ENCODE peak calls at places on chromosomes 13 and 19, in eight cellular contexts. R, U, A, X, O, C, H and V are unnamed samples.

GRCh38 chr19:38175422-38175821 is 48.6 kb downstream of the DPF1 start:
- DNase-seq in X (no peak), H (no peak), C (no peak), O (no peak), U (no peak), A (no peak), R (no peak), V (no peak)

GRCh38 chr19:14112809-14113385 is 4.7 kb downstream of the PRKACA start:
- DNase-seq in C (no peak), U (no peak), A (no peak), H (peak), X (peak), R (peak), O (no peak), V (no peak)

GRCh38 chr19:2282062-2282861 is at the start of gene PEAK3:
- DNase-seq in X (peak), U (no peak), H (peak), O (no peak), R (peak), C (no peak), A (peak), V (no peak)

GRCh38 chr19:17184381-17184841 is 30.7 kb upstream of the USE1 start:
- DNase-seq in X (no peak), O (no peak), R (no peak), A (no peak), H (no peak), C (no peak), U (no peak), V (no peak)

GRCh38 chr13:66887088-66887487 is 343.0 kb downstream of the PCDH9 start:
- DNase-seq in O (no peak), H (no peak), A (no peak), R (no peak), X (no peak), C (no peak), U (no peak), V (peak)

GRCh38 chr19:50204811-50205675 is 1.6 kb downstream of the MYH14 start:
- DNase-seq in H (peak), A (no peak), X (no peak), R (no peak), C (no peak), O (no peak), U (peak), V (no peak)

GRCh38 chr19:46860846-46861690 is at the start of gene ARHGAP35:
- DNase-seq in O (no peak), U (no peak), X (peak), C (no peak), R (no peak), H (no peak), A (no peak), V (no peak)

GRCh38 chr19:5338661-5339469 is 1.7 kb downstream of the PTPRS start:
- DNase-seq in A (no peak), C (no peak), O (no peak), U (no peak), H (no peak), R (no peak), X (peak), V (no peak)

GRCh38 chr13:32811297-32811800 is 204.9 kb upstream of the KL start:
- DNase-seq in C (peak), A (peak), O (peak), U (peak), R (no peak), X (peak), H (no peak), V (no peak)

GRCh38 chr13:74979703-74980102 is 502.3 kb downstream of the TBC1D4 start:
- DNase-seq in O (no peak), C (no peak), X (no peak), A (no peak), H (no peak), U (peak), R (no peak), V (no peak)

GRCh38 chr13:94947965-94948371 is 235.6 kb upstream of the SOX21 start:
- DNase-seq in C (peak), U (no peak), H (no peak), A (no peak), R (no peak), O (no peak), X (no peak), V (no peak)

GRCh38 chr19:12035220-12036172 is at the start of gene ZNF433:
- DNase-seq in H (peak), R (peak), X (peak), C (peak), O (peak), U (peak), A (peak), V (no peak)

GRCh38 chr19:12872941-12873890 is 8.0 kb downstream of the DNASE2 start:
- DNase-seq in X (peak), H (peak), C (no peak), A (peak), R (peak), O (peak), U (peak), V (peak)

GRCh38 chr19:15256708-15257331 is 24.6 kb upstream of the EPHX3 start:
- DNase-seq in R (no peak), X (no peak), A (no peak), C (no peak), U (no peak), O (no peak), H (no peak), V (no peak)

GRCh38 chr19:8511573-8512101 is 2.3 kb downstream of the ZNF414 start:
- DNase-seq in O (no peak), X (no peak), A (no peak), H (peak), C (no peak), U (no peak), R (no peak), V (no peak)

GRCh38 chr13:40161931-40162330 is 504.5 kb downstream of the FOXO1 start:
- DNase-seq in U (no peak), X (no peak), H (no peak), R (no peak), O (no peak), A (no peak), C (no peak), V (no peak)

GRCh38 chr19:588758-589692 is 656 bp upstream of the HCN2 start:
- DNase-seq in C (no peak), H (peak), R (no peak), U (no peak), A (no peak), O (no peak), X (no peak), V (no peak)

GRCh38 chr19:45244133-45244532 is 1.1 kb downstream of the EXOC3L2 start:
- DNase-seq in H (no peak), A (no peak), R (no peak), X (no peak), O (no peak), C (no peak), U (no peak), V (no peak)